ENCODE peak calls at places on chromosomes 1 and 21, in four cellular contexts. A, Z, E and N are unnamed samples. For H3K36me3 and H3K27me3, the result is how much of the 10 kb centered on the place peaks cover.

GRCh38 chr1:25216123-25216522 is 16.2 kb downstream of the SYF2 start:
- DNase-seq in A (no peak), Z (no peak), E (no peak), N (no peak)

GRCh38 chr1:61585714-61586113 is 139.2 kb downstream of the TM2D1 start:
- DNase-seq in A (no peak), Z (no peak), E (no peak), N (peak)

GRCh38 chr1:88741413-88741812 is 57.3 kb downstream of the PKN2 start:
- DNase-seq in A (no peak), Z (no peak), E (peak), N (peak)

GRCh38 chr1:1971688-1972087 is 31.9 kb downstream of the CFAP74 start:
- DNase-seq in A (no peak), Z (no peak), E (no peak), N (no peak)

GRCh38 chr1:17976843-17977242 is 130.8 kb upstream of the IGSF21 start:
- DNase-seq in A (no peak), Z (no peak), E (no peak), N (no peak)

GRCh38 chr1:103074224-103074623 is 34.1 kb downstream of the COL11A1 start:
- DNase-seq in A (no peak), Z (no peak), E (no peak), N (no peak)

GRCh38 chr21:25895565-25896205 is 160.9 kb downstream of the GABPA start:
- DNase-seq in A (no peak), Z (peak), E (peak), N (peak)

GRCh38 chr1:32068891-32069590 is 3.7 kb upstream of the TMEM39B start:
- DNase-seq in A (no peak), Z (no peak), E (peak), N (peak)

GRCh38 chr1:180188103-180188506 is 33.4 kb downstream of the QSOX1 start:
- DNase-seq in A (peak), Z (peak), E (peak), N (peak)

GRCh38 chr1:23638786-23639241 is 52.8 kb upstream of the RPL11 start:
- DNase-seq in A (no peak), Z (peak), E (peak), N (no peak)

GRCh38 chr1:214584805-214585766 is 17.9 kb upstream of the CENPF start:
- DNase-seq in A (no peak), Z (no peak), E (peak), N (peak)

GRCh38 chr1:96236156-96236739 is 485.3 kb upstream of the PTBP2 start:
- DNase-seq in A (peak), Z (peak), E (peak), N (peak)

GRCh38 chr21:42593007-42593814 is 60.2 kb upstream of the PDE9A start:
- DNase-seq in A (peak), Z (peak), E (peak), N (peak)

GRCh38 chr1:25710583-25711347 is 89.2 kb upstream of the SELENON start:
- DNase-seq in A (no peak), Z (no peak), E (peak), N (no peak)

GRCh38 chr21:26495283-26495849 is 77.7 kb downstream of the CYYR1 start:
- DNase-seq in A (no peak), Z (no peak), E (no peak), N (no peak)

GRCh38 chr1:173255214-173255813 is 48.2 kb upstream of the TNFSF4 start:
- DNase-seq in A (no peak), Z (peak), E (peak), N (peak)

GRCh38 chr1:7587108-7587507 is 184.0 kb upstream of the VAMP3 start:
- DNase-seq in A (no peak), Z (no peak), E (no peak), N (no peak)

GRCh38 chr1:223490256-223490655 is 97.0 kb downstream of the CCDC185 start:
- DNase-seq in A (no peak), Z (no peak), E (no peak), N (no peak)

GRCh38 chr1:68210027-68210426 is 22.3 kb downstream of the WLS start:
- DNase-seq in A (no peak), Z (no peak), E (no peak), N (no peak)

GRCh38 chr1:51310871-51311613 is 19.3 kb downstream of the TTC39A start:
- DNase-seq in A (no peak), Z (no peak), E (no peak), N (no peak)

GRCh38 chr21:37829447-37829846 is 86.8 kb downstream of the KCNJ6 start:
- DNase-seq in A (peak), Z (no peak), E (peak), N (peak)

GRCh38 chr1:220806408-220806807 is 19.7 kb downstream of the MTARC1 start:
- DNase-seq in A (no peak), Z (no peak), E (no peak), N (no peak)

GRCh38 chr1:154304664-154305337 is 16.1 kb upstream of the AQP10 start:
- DNase-seq in A (no peak), Z (no peak), E (no peak), N (peak)

GRCh38 chr1:236850580-236850979 is 55.5 kb downstream of the MTR start:
- DNase-seq in A (no peak), Z (no peak), E (no peak), N (no peak)

GRCh38 chr1:3403011-3403345 is 51.5 kb upstream of the ARHGEF16 start:
- DNase-seq in A (no peak), Z (no peak), E (no peak), N (no peak)

GRCh38 chr1:19444399-19445021 is 40.8 kb downstream of the CAPZB start:
- DNase-seq in A (no peak), Z (no peak), E (no peak), N (no peak)

GRCh38 chr1:165943198-165943597 is 115.8 kb downstream of the UCK2 start:
- DNase-seq in A (no peak), Z (no peak), E (no peak), N (peak)

GRCh38 chr1:84998642-84999280 is 1.8 kb upstream of the MCOLN2 start:
- DNase-seq in A (peak), Z (no peak), E (peak), N (no peak)

GRCh38 chr1:30636621-30637020 is 86.8 kb downstream of the MATN1 start:
- DNase-seq in A (no peak), Z (no peak), E (no peak), N (no peak)

GRCh38 chr1:13642306-13643004 is 57.5 kb upstream of the PRDM2 start:
- DNase-seq in A (no peak), Z (no peak), E (no peak), N (no peak)

GRCh38 chr1:63322944-63323865 is 838 bp downstream of the FOXD3 start:
- DNase-seq in A (no peak), Z (no peak), E (no peak), N (no peak)

GRCh38 chr21:37642493-37642892 is 273.8 kb downstream of the KCNJ6 start:
- DNase-seq in A (no peak), Z (no peak), E (no peak), N (peak)

GRCh38 chr1:28078262-28078661 is 10.1 kb downstream of the EYA3 start:
- DNase-seq in A (no peak), Z (no peak), E (no peak), N (no peak)

GRCh38 chr1:226636847-226637096 is 88.2 kb downstream of the STUM start:
- DNase-seq in A (no peak), Z (no peak), E (no peak), N (no peak)

GRCh38 chr1:226638001-226638601 is 89.5 kb downstream of the STUM start:
- DNase-seq in A (no peak), Z (no peak), E (no peak), N (no peak)

GRCh38 chr1:226635456-226635941 is 86.9 kb downstream of the STUM start:
- DNase-seq in A (peak), Z (no peak), E (no peak), N (peak)

GRCh38 chr1:226638608-226639007 is 90.0 kb downstream of the STUM start:
- DNase-seq in A (no peak), Z (no peak), E (no peak), N (no peak)

GRCh38 chr1:226637147-226637935 is 88.8 kb downstream of the STUM start:
- DNase-seq in A (no peak), Z (peak), E (no peak), N (no peak)
- H3K36me3 ChIP-seq in A (half or more), Z (half or more), E (under half), N (under half)

GRCh38 chr1:6280761-6281451 is 20.0 kb upstream of the GPR153 start:
- DNase-seq in A (no peak), Z (no peak), E (no peak), N (no peak)
- TF ChIP-seq CTCF in A (no peak), Z (peak), E (peak), N (peak)

GRCh38 chr1:218347316-218347712 is 2.2 kb downstream of the TGFB2 start:
- DNase-seq in A (no peak), Z (no peak), E (peak), N (no peak)

GRCh38 chr1:218347713-218348627 is 2.8 kb downstream of the TGFB2 start:
- DNase-seq in A (no peak), Z (no peak), E (peak), N (peak)

GRCh38 chr1:218346391-218347204 is 1.5 kb downstream of the TGFB2 start:
- DNase-seq in A (no peak), Z (peak), E (peak), N (peak)

GRCh38 chr1:218344814-218345672 is at the start of gene TGFB2:
- DNase-seq in A (no peak), Z (peak), E (peak), N (peak)

DNA sequence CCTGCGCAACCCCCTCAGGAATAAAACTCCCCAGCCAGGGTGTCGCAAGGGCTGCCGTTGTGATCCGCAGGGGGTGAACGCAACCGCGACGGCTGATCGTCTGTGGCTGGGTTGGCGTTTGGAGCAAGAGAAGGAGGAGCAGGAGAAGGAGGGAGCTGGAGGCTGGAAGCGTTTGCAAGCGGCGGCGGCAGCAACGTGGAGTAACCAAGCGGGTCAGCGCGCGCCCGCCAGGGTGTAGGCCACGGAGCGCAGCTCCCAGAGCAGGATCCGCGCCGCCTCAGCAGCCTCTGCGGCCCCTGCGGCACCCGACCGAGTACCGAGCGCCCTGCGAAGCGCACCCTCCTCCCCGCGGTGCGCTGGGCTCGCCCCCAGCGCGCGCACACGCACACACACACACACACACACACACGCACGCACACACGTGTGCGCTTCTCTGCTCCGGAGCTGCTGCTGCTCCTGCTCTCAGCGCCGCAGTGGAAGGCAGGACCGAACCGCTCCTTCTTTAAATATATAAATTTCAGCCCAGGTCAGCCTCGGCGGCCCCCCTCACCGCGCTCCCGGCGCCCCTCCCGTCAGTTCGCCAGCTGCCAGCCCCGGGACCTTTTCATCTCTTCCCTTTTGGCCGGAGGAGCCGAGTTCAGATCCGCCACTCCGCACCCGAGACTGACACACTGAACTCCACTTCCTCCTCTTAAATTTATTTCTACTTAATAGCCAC is 696 bp downstream of the TGFB2 start:
- DNase-seq in A (peak), Z (no peak), E (peak), N (peak)
- H3K27me3 ChIP-seq in A (under half), Z (under half), E (under half), N (under half)

DNA sequence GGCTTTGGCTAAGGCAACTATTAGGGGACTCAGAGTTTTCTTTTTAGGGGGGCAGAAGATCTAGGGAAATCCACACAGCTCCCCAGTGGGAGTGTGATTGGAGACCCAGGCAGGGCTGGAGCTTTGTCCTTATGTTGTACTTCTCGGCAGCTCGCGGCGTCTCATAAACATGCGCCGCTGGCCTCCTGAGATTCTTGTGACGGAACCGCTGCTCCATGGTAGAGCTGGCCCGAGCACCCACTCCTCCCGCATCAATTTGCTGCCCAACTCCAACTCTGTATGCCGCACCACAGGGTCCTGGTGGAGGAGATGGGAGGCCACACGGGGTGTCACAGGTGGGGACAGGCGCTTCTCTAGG is 143.9 kb downstream of the GALNT2 start:
- DNase-seq in A (no peak), Z (no peak), E (no peak), N (no peak)
- H3K36me3 ChIP-seq in A (under half), Z (under half), E (under half), N (under half)

GRCh38 chr21:41411449-41412089 is 14.5 kb upstream of the MX1 start:
- DNase-seq in A (peak), Z (no peak), E (no peak), N (peak)
- TF ChIP-seq CTCF in A (no peak), Z (no peak), E (no peak), N (peak)